ENCODE peak calls at places on chromosomes 5 and 9, in nine cellular contexts. One of them, this sample, is unnamed.

GRCh38 chr9:18490591-18491370 is 16.8 kb downstream of the ADAMTSL1 start:
- DNase-seq in tibial artery: peak; percentile 42
- DNase-seq in left ventricle myocardium inferior: no peak
- DNase-seq in tibial nerve: peak; percentile 22
- DNase-seq in body of pancreas: peak; percentile 8
- DNase-seq in A673: no peak
- DNase-seq in spleen: no peak
- DNase-seq in IMR-90: peak; percentile 99
- DNase-seq in caudate nucleus: no peak
- DNase-seq in this sample: no peak

GRCh38 chr5:83430130-83431010 is 41.2 kb upstream of the VCAN start:
- DNase-seq in body of pancreas: peak; percentile 74
- DNase-seq in tibial artery: peak; percentile 55
- DNase-seq in A673: peak; percentile 69
- DNase-seq in left ventricle myocardium inferior: peak; percentile 23
- DNase-seq in caudate nucleus: peak; percentile 13
- DNase-seq in spleen: peak; percentile 76
- DNase-seq in IMR-90: peak; percentile 69
- DNase-seq in tibial nerve: peak; percentile 56
- DNase-seq in this sample: peak; percentile 12

GRCh38 chr9:110047955-110048472 is 159.9 kb downstream of the C9orf152 start:
- DNase-seq in spleen: peak; percentile 86
- DNase-seq in tibial nerve: no peak
- DNase-seq in A673: no peak
- DNase-seq in left ventricle myocardium inferior: peak; percentile 21
- DNase-seq in caudate nucleus: no peak
- DNase-seq in IMR-90: no peak
- DNase-seq in tibial artery: no peak
- DNase-seq in body of pancreas: peak; percentile 8
- DNase-seq in this sample: no peak

GRCh38 chr5:24401767-24402166 is 243.0 kb downstream of the CDH10 start:
- DNase-seq in tibial nerve: no peak
- DNase-seq in caudate nucleus: no peak
- DNase-seq in A673: peak; percentile 66
- DNase-seq in spleen: no peak
- DNase-seq in IMR-90: no peak
- DNase-seq in left ventricle myocardium inferior: no peak
- DNase-seq in tibial artery: no peak
- DNase-seq in body of pancreas: no peak
- DNase-seq in this sample: no peak

GRCh38 chr5:172445866-172446265 is 8.5 kb downstream of the SH3PXD2B start:
- DNase-seq in tibial nerve: no peak
- DNase-seq in A673: no peak
- DNase-seq in body of pancreas: no peak
- DNase-seq in tibial artery: peak; percentile 32
- DNase-seq in caudate nucleus: peak; percentile 49
- DNase-seq in left ventricle myocardium inferior: no peak
- DNase-seq in IMR-90: no peak
- DNase-seq in spleen: peak; percentile 68
- DNase-seq in this sample: no peak

GRCh38 chr5:19771174-19771835 is 216.7 kb downstream of the CDH18 start:
- DNase-seq in A673: no peak
- DNase-seq in caudate nucleus: no peak
- DNase-seq in left ventricle myocardium inferior: no peak
- DNase-seq in tibial nerve: no peak
- DNase-seq in IMR-90: peak; percentile 40
- DNase-seq in body of pancreas: no peak
- DNase-seq in spleen: no peak
- DNase-seq in tibial artery: no peak
- DNase-seq in this sample: no peak

GRCh38 chr9:85062385-85062784 is 392.9 kb downstream of the NTRK2 start:
- DNase-seq in body of pancreas: no peak
- DNase-seq in spleen: no peak
- DNase-seq in tibial artery: no peak
- DNase-seq in A673: no peak
- DNase-seq in caudate nucleus: no peak
- DNase-seq in IMR-90: no peak
- DNase-seq in left ventricle myocardium inferior: no peak
- DNase-seq in tibial nerve: no peak
- DNase-seq in this sample: no peak

GRCh38 chr9:79974806-79975422 is 403.1 kb downstream of the TLE4 start:
- DNase-seq in tibial artery: no peak
- DNase-seq in body of pancreas: peak; percentile 44
- DNase-seq in A673: no peak
- DNase-seq in caudate nucleus: no peak
- DNase-seq in IMR-90: no peak
- DNase-seq in left ventricle myocardium inferior: no peak
- DNase-seq in tibial nerve: no peak
- DNase-seq in spleen: no peak
- DNase-seq in this sample: no peak

GRCh38 chr9:114746591-114746990 is 59.2 kb downstream of the TNFSF15 start:
- DNase-seq in tibial nerve: no peak
- DNase-seq in A673: no peak
- DNase-seq in tibial artery: no peak
- DNase-seq in spleen: no peak
- DNase-seq in left ventricle myocardium inferior: no peak
- DNase-seq in body of pancreas: no peak
- DNase-seq in caudate nucleus: no peak
- DNase-seq in IMR-90: no peak
- DNase-seq in this sample: no peak

GRCh38 chr9:123528521-123528920 is 172.5 kb downstream of the CRB2 start:
- DNase-seq in tibial nerve: no peak
- DNase-seq in body of pancreas: no peak
- DNase-seq in caudate nucleus: no peak
- DNase-seq in A673: no peak
- DNase-seq in tibial artery: no peak
- DNase-seq in left ventricle myocardium inferior: no peak
- DNase-seq in IMR-90: no peak
- DNase-seq in spleen: no peak
- DNase-seq in this sample: no peak

GRCh38 chr5:101728933-101729332 is 567.2 kb downstream of the SLCO4C1 start:
- DNase-seq in tibial nerve: no peak
- DNase-seq in left ventricle myocardium inferior: no peak
- DNase-seq in A673: peak; percentile 3
- DNase-seq in spleen: no peak
- DNase-seq in body of pancreas: no peak
- DNase-seq in caudate nucleus: no peak
- DNase-seq in IMR-90: no peak
- DNase-seq in tibial artery: no peak
- DNase-seq in this sample: no peak

GRCh38 chr5:51156838-51157237 is 226.4 kb upstream of the ISL1 start:
- DNase-seq in tibial artery: no peak
- DNase-seq in A673: no peak
- DNase-seq in spleen: no peak
- DNase-seq in caudate nucleus: no peak
- DNase-seq in IMR-90: no peak
- DNase-seq in tibial nerve: no peak
- DNase-seq in body of pancreas: no peak
- DNase-seq in left ventricle myocardium inferior: no peak
- DNase-seq in this sample: no peak

GRCh38 chr9:21747171-21747570 is 55.3 kb upstream of the MTAP start:
- DNase-seq in IMR-90: no peak
- DNase-seq in tibial nerve: no peak
- DNase-seq in left ventricle myocardium inferior: no peak
- DNase-seq in caudate nucleus: no peak
- DNase-seq in A673: peak; percentile 59
- DNase-seq in body of pancreas: no peak
- DNase-seq in spleen: no peak
- DNase-seq in tibial artery: no peak
- DNase-seq in this sample: no peak

DNA sequence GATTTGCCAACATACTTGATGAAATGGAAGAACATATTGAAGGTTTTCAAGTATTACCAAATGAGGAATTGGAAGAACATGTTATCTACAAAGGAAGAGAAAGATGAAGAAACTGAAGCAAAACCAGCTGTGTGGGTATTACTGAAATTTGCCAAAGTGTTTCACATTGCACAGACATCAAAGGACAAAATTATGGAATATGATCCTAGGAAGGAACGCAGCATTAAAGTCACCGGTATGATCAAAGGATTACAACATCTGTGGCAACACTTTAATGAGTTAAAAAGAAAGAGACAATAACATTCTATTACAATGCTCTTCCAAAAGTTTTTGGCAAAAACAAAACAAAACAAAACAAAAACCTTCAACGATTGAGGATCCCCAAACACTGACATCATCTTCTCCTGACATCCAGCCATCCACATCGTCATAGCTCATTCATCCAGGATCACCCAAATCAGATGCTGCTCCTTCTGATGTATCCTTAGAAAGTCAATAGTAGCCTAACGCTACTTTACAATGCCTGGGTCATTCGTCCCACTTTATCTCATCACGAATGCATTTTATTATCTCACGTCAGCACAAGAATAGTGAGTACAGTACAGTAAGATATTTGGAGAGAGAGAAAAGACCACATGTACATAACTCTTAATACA is 61.3 kb upstream of the SMC5 start:
- DNase-seq in spleen: no peak
- DNase-seq in IMR-90: no peak
- DNase-seq in left ventricle myocardium inferior: no peak
- DNase-seq in A673: no peak
- DNase-seq in tibial nerve: no peak
- DNase-seq in tibial artery: no peak
- DNase-seq in caudate nucleus: no peak
- DNase-seq in body of pancreas: no peak
- DNase-seq in this sample: no peak
- H3K27ac ChIP-seq in spleen: no peak overlapping the region
- H3K27ac ChIP-seq in IMR-90: no peak overlapping the region
- H3K27ac ChIP-seq in left ventricle myocardium inferior: no peak overlapping the region
- H3K27ac ChIP-seq in A673: no peak overlapping the region
- H3K27ac ChIP-seq in tibial nerve: no peak overlapping the region
- H3K27ac ChIP-seq in tibial artery: no peak overlapping the region
- H3K27ac ChIP-seq in caudate nucleus: no peak overlapping the region
- H3K27ac ChIP-seq in body of pancreas: no peak overlapping the region
- H3K27ac ChIP-seq in this sample: no peak overlapping the region

DNA sequence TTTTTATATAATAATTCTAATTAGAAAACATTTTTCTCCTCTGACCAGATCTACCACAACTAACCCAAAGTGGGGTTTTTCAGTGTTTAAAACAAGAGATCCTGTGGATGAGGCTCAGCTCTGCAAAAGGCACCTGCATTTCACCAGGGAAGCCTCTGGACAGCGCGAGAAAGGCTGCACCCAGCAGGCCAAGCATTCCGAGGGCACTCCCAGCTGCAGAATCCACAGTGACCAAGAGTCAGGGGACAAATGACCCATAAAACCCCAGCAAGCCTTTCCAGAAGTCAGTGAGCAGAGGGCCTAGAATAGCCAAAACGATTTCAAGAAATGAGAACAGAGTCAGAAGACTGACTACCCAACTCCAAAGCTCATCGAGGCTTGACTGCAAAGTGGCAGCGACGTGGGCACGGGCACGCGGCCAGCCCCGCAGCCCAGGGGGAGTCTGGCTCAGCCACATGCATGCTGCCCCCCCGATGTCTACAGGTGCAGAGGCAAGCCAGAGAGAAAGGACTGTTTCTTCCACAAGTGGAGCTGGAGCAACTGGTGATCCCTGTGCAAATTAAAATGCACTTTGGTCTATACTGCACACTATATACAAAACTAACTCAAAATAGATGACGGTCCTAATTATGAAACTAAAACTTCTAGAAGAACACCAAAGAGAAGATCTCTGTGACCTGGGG is 26.2 kb downstream of the TPPP start:
- DNase-seq in tibial artery: no peak
- DNase-seq in tibial nerve: no peak
- DNase-seq in spleen: peak; percentile 36
- DNase-seq in IMR-90: no peak
- DNase-seq in body of pancreas: no peak
- DNase-seq in left ventricle myocardium inferior: no peak
- DNase-seq in A673: no peak
- DNase-seq in caudate nucleus: no peak
- DNase-seq in this sample: no peak
- H3K27ac ChIP-seq in tibial artery: no peak overlapping the region
- H3K27ac ChIP-seq in tibial nerve: no peak overlapping the region
- H3K27ac ChIP-seq in spleen: no peak overlapping the region
- H3K27ac ChIP-seq in IMR-90: no peak overlapping the region
- H3K27ac ChIP-seq in body of pancreas: no peak overlapping the region
- H3K27ac ChIP-seq in left ventricle myocardium inferior: no peak overlapping the region
- H3K27ac ChIP-seq in A673: no peak overlapping the region
- H3K27ac ChIP-seq in caudate nucleus: peak overlapping the region; percentile 99
- H3K27ac ChIP-seq in this sample: peak overlapping the region; percentile 100

DNA sequence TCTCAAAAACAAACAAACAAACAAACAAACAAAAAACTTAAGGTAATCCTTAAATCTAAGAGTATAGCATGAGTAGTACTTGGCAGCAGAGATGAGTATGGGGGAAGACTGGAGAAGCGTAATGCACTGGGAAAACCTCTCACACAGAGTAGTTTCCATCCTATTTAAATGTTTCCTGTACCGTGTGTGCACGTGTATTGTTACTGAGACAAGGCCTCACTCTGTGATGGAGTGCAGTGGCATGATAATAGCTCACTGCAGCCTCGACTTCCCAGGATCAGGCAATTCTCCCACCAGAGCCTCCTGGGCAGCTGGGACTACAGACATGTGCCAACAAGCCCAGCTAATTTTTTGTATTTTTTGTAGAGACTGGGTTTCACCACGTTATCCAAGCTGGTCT is 2.9 kb downstream of the UIMC1 start:
- DNase-seq in body of pancreas: no peak
- DNase-seq in tibial artery: no peak
- DNase-seq in IMR-90: no peak
- DNase-seq in spleen: no peak
- DNase-seq in tibial nerve: no peak
- DNase-seq in A673: no peak
- DNase-seq in caudate nucleus: no peak
- DNase-seq in left ventricle myocardium inferior: no peak
- DNase-seq in this sample: no peak
- H3K27ac ChIP-seq in body of pancreas: no peak overlapping the region
- H3K27ac ChIP-seq in tibial artery: no peak overlapping the region
- H3K27ac ChIP-seq in IMR-90: no peak overlapping the region
- H3K27ac ChIP-seq in spleen: no peak overlapping the region
- H3K27ac ChIP-seq in tibial nerve: no peak overlapping the region
- H3K27ac ChIP-seq in A673: no peak overlapping the region
- H3K27ac ChIP-seq in caudate nucleus: no peak overlapping the region
- H3K27ac ChIP-seq in left ventricle myocardium inferior: no peak overlapping the region
- H3K27ac ChIP-seq in this sample: no peak overlapping the region

DNA sequence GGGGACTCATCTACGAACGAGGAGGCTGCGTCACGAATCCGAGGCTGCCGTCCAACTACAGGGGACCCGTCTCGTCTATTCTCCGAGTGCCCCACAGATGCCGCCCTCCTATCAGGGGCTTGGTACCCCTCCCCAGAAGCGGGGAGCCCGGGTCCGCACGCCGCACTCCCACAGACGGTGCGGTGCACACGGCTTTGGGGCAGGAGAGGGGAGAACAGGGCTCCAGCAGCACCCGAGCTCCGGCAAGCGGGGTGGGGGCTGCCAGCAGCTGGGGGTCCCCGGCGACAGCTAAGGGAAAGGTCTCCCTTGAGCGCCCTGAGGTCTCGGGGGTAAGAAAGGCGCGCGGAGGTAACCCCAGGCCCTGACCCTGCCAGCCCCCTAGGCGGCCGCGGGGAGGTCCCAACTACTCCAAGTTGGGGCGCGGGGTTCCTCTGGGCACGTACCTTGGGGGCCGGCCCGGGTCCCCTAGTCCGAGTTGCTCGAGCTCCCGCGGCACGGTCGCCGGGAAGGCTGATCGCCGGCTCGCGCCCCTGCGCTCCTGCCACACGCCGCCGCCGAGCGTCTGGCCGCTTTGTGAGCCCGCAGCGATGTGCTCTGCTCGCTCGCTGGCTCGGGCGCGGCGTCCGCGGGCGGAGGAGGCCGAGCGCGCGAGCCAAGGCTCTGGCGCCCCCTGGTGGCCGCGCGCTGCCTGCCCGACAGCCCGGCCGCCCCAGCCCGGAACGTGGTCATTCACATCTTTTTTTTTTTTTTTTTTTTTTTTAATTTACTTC is at the start of gene SPOCK1:
- DNase-seq in body of pancreas: peak; percentile 85
- DNase-seq in tibial artery: peak; percentile 60
- DNase-seq in caudate nucleus: peak; percentile 68
- DNase-seq in left ventricle myocardium inferior: peak; percentile 72
- DNase-seq in A673: peak; percentile 85
- DNase-seq in tibial nerve: peak; percentile 69
- DNase-seq in spleen: peak; percentile 87
- DNase-seq in IMR-90: peak; percentile 63
- DNase-seq in this sample: peak; percentile 43
- H3K27ac ChIP-seq in body of pancreas: no peak within 1 kb of the TSS
- H3K27ac ChIP-seq in tibial artery: peak within 1 kb of the TSS; percentile 62
- H3K27ac ChIP-seq in caudate nucleus: peak within 1 kb of the TSS; percentile 44
- H3K27ac ChIP-seq in left ventricle myocardium inferior: no peak within 1 kb of the TSS
- H3K27ac ChIP-seq in A673: no peak within 1 kb of the TSS
- H3K27ac ChIP-seq in tibial nerve: peak within 1 kb of the TSS; percentile 82
- H3K27ac ChIP-seq in spleen: no peak within 1 kb of the TSS
- H3K27ac ChIP-seq in IMR-90: no peak within 1 kb of the TSS
- H3K27ac ChIP-seq in this sample: peak within 1 kb of the TSS; percentile 85

This sample was measured in substantia nigra.